ENCODE peak calls at places on chromosome 5, in four cellular contexts. R, U, B and J are unnamed samples.

GRCh38 chr5:18119156-18119785 is 485.0 kb downstream of the TAF11L14 start:
- DNase-seq in U (peak), B (peak), R (no peak), J (no peak)

GRCh38 chr5:78899922-78900362 is 85.2 kb downstream of the ARSB start:
- DNase-seq in B (peak), U (peak), R (peak), J (peak)

GRCh38 chr5:171367424-171368370 is 20.0 kb upstream of the NPM1 start:
- DNase-seq in B (no peak), R (no peak), U (no peak), J (no peak)

GRCh38 chr5:24819841-24820240 is 175.1 kb upstream of the CDH10 start:
- DNase-seq in U (no peak), R (no peak), B (no peak), J (no peak)

GRCh38 chr5:60382761-60383160 is 317.2 kb downstream of the DEPDC1B start:
- DNase-seq in B (no peak), R (peak), U (peak), J (peak)

GRCh38 chr5:42908086-42908485 is 96.4 kb upstream of the SELENOP start:
- DNase-seq in U (no peak), R (no peak), B (no peak), J (no peak)

GRCh38 chr5:1762121-1762877 is 37.3 kb downstream of the MRPL36 start:
- DNase-seq in B (no peak), U (no peak), R (no peak), J (no peak)

GRCh38 chr5:131536211-131536826 is 98.7 kb downstream of the RAPGEF6 start:
- DNase-seq in U (no peak), R (no peak), B (no peak), J (no peak)

GRCh38 chr5:139651863-139652787 is 4.0 kb downstream of the CXXC5 start:
- DNase-seq in U (peak), R (no peak), B (peak), J (peak)

GRCh38 chr5:79464695-79465332 is 49.1 kb downstream of the HOMER1 start:
- DNase-seq in R (peak), B (peak), U (peak), J (peak)

GRCh38 chr5:143077453-143078103 is 307.4 kb downstream of the ARHGAP26 start:
- DNase-seq in U (no peak), B (no peak), R (no peak), J (no peak)

GRCh38 chr5:11851965-11852745 is 52.1 kb downstream of the CTNND2 start:
- DNase-seq in B (peak), R (no peak), U (peak), J (no peak)

GRCh38 chr5:176388003-176388340 is 426 bp downstream of the NOP16 start:
- DNase-seq in U (peak), R (no peak), B (peak), J (peak)

GRCh38 chr5:150523472-150524350 is 15.8 kb downstream of the NDST1 start:
- DNase-seq in R (peak), U (peak), B (peak), J (peak)

GRCh38 chr5:168424506-168425298 is 61.6 kb upstream of the RARS1 start:
- DNase-seq in B (no peak), R (no peak), U (no peak), J (no peak)

GRCh38 chr5:102823441-102823874 is 68.4 kb downstream of the PAM start:
- DNase-seq in U (no peak), B (no peak), R (peak), J (no peak)

GRCh38 chr5:131064669-131065371 is 100.2 kb downstream of the HINT1 start:
- DNase-seq in B (no peak), R (no peak), U (no peak), J (no peak)

GRCh38 chr5:151628112-151628823 is 37.1 kb upstream of the FAT2 start:
- DNase-seq in R (no peak), B (no peak), U (no peak), J (no peak)

GRCh38 chr5:62600560-62601252 is 22.1 kb downstream of the LRRC70 start:
- DNase-seq in B (no peak), U (no peak), R (no peak), J (peak)

GRCh38 chr5:151258771-151259170 is 5.8 kb downstream of the GM2A start:
- DNase-seq in U (no peak), R (no peak), B (no peak), J (no peak)

GRCh38 chr5:132439521-132440206 is 50.9 kb downstream of the IRF1 start:
- DNase-seq in B (no peak), R (no peak), U (no peak), J (peak)

GRCh38 chr5:53089481-53089976 is 20.0 kb downstream of the MOCS2 start:
- DNase-seq in B (no peak), U (no peak), R (no peak), J (peak)

GRCh38 chr5:120366047-120366446 is 98.1 kb upstream of the PRR16 start:
- DNase-seq in U (no peak), R (no peak), B (no peak), J (no peak)

GRCh38 chr5:146516151-146516475 is at the start of gene GPR151:
- DNase-seq in U (peak), B (no peak), R (no peak), J (no peak)

GRCh38 chr5:143231426-143231825 is 172.1 kb downstream of the NR3C1 start:
- DNase-seq in B (no peak), U (no peak), R (no peak), J (no peak)

GRCh38 chr5:55540024-55540423 is 5.3 kb upstream of the PLPP1 start:
- DNase-seq in U (no peak), R (no peak), B (no peak), J (peak)

GRCh38 chr5:96431376-96432244 is 1.4 kb downstream of the PCSK1 start:
- DNase-seq in B (peak), R (no peak), U (peak), J (no peak)

GRCh38 chr5:45741110-45741509 is 44.9 kb upstream of the HCN1 start:
- DNase-seq in U (peak), B (peak), R (no peak), J (no peak)

GRCh38 chr5:27220752-27221151 is 182.4 kb upstream of the CDH9 start:
- DNase-seq in B (no peak), R (no peak), U (no peak), J (no peak)

GRCh38 chr5:172775326-172776234 is 4.6 kb upstream of the DUSP1 start:
- DNase-seq in B (no peak), R (no peak), U (no peak), J (peak)

GRCh38 chr5:173329370-173330150 is 1.3 kb upstream of the STC2 start:
- DNase-seq in B (peak), R (peak), U (peak), J (peak)

GRCh38 chr5:168303398-168304020 is 12.1 kb downstream of the WWC1 start:
- DNase-seq in U (no peak), B (no peak), R (no peak), J (no peak)

GRCh38 chr5:16856531-16856930 is 79.6 kb downstream of the MYO10 start:
- DNase-seq in R (no peak), B (no peak), U (no peak), J (peak)
- H3K4me3 ChIP-seq in R (no peak), B (no peak), U (no peak), J (no peak)

DNA sequence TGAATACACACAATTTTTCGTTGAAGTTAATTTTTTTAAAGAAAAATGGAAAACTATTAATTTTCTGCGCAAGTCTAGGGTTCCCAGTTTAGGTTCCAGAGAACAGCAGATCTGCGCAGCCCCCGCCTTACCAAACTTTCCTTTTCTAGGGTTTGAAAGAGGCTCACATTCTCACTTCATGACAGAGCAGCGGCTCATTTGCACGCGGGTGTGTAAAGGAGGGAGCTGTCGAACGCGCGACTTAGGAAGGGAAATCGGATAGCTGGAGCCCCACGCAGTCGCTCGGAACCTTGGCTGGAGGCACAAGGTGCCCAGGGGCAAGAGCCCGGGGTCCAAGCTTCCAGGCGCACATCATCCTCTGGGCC is 198.9 kb downstream of the MEF2C start:
- DNase-seq in B (no peak), R (no peak), U (no peak), J (no peak)
- TF ChIP-seq EZH2 in B (peak), R (no peak), U (no peak), J (no peak)

GRCh38 chr5:115543365-115543700 is 1.2 kb downstream of the FEM1C start:
- DNase-seq in U (no peak), R (no peak), B (peak), J (no peak)
- TF ChIP-seq EZH2phosphoT487 in U (no peak), R (no peak), B (no peak), J (no peak)

DNA sequence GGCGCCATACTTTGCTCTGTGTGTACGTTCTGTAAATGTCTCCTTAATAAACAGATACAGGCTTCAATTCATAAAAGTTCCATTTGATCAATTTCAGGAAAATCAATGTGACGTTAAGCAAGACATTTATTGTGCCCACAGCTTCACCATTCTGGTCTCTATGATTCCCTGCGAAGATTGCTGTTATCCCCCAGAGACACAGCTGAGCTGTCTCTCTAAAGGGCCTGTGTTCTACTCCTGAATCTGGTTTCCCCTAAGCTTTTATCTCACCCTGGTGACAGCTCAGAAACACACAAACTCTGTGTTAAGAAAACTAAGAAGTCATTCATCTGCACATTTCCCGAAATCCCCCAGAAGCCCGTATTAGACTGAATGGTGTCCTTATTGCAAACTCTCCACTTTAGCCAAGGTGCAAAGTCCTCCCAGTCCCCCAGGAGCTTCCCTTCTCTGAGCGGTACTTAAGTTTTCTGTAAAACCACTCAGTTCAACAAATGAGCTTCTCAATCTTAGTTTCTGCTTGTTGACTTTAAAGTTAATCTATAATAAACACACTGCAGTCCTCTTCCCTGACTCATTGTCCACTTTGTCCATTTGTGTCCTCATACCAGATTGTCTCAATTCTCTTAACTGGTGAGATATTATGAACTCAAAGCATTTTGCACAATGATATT is 1.4 kb upstream of the C5orf15 start:
- DNase-seq in B (no peak), U (no peak), R (no peak), J (no peak)
- H3K4me3 ChIP-seq in B (no peak), U (no peak), R (peak), J (no peak)

GRCh38 chr5:135034186-135034962 is at the start of gene PITX1:
- DNase-seq in U (peak), B (peak), R (peak), J (peak)
- TF ChIP-seq EZH2 in U (peak), B (peak), R (no peak), J (no peak)

GRCh38 chr5:15794117-15794985 is 294.4 kb downstream of the FBXL7 start:
- DNase-seq in U (no peak), B (no peak), R (no peak), J (no peak)
- TF ChIP-seq EZH2phosphoT487 in U (no peak), B (no peak), R (no peak), J (no peak)

GRCh38 chr5:111742166-111742565 is 14.8 kb downstream of the NREP start:
- DNase-seq in R (no peak), U (no peak), B (no peak), J (no peak)
- H3K4me3 ChIP-seq in R (no peak), U (no peak), B (no peak), J (peak)

GRCh38 chr5:141876628-141877477 is 1.4 kb downstream of the PCDH1 start:
- DNase-seq in R (no peak), B (peak), U (peak), J (peak)
- TF ChIP-seq EZH2 in R (no peak), B (peak), U (no peak), J (no peak)

GRCh38 chr5:110329955-110330354 is 396.5 kb downstream of the TMEM232 start:
- DNase-seq in R (no peak), U (no peak), B (no peak), J (no peak)

GRCh38 chr5:110335361-110336046 is 391.0 kb downstream of the TMEM232 start:
- DNase-seq in B (no peak), U (no peak), R (no peak), J (no peak)

GRCh38 chr5:110338336-110339083 is 388.0 kb downstream of the TMEM232 start:
- DNase-seq in U (no peak), B (no peak), R (no peak), J (no peak)

DNA sequence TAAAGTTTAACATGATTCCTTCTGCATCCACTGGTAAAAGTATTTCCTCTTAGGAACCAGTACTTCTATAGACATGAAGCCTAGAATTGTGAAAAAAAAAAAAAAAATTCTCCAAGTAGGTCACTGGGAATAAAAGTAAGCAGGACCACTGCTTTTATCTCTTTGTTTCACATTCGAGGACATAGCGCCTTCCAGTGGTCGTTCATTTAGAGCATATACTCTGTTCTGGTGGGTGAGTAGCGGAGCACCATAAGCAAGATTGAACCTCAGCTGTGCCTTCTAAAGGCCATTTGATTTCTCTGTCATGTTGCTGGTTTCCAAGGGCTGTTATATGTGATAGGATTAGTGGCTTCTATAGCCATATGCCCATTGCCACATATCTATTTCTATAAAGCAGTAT is 393.1 kb downstream of the TMEM232 start:
- DNase-seq in R (peak), B (peak), U (peak), J (peak)
- TF ChIP-seq EZH2phosphoT487 in R (no peak), B (no peak), U (no peak), J (no peak)